ENCODE peak calls at places on chromosomes 5 and 9, in eight cellular contexts. Z is stomach, N is IMR-90, C is lower leg skin, K is ovary, G is transverse colon, J is Peyer's patch, M is heart left ventricle. W is an unnamed sample.

GRCh38 chr5:80206282-80206681 is 49.6 kb downstream of the SERINC5 start:
- DNase-seq in K (no peak), G (no peak), N (peak; percentile 86), J (no peak), Z (no peak), C (no peak), M (no peak), W (no peak)

GRCh38 chr5:34599471-34600117 is 56.5 kb upstream of the RAI14 start:
- DNase-seq in J (no peak), N (no peak), Z (no peak), G (peak; percentile 19), C (no peak), K (no peak), M (no peak), W (no peak)

GRCh38 chr9:77933976-77934375 is 97.6 kb downstream of the GNAQ start:
- DNase-seq in M (no peak), J (no peak), Z (no peak), G (no peak), C (no peak), N (no peak), K (no peak), W (no peak)

GRCh38 chr5:122435738-122436137 is 123.7 kb downstream of the SNCAIP start:
- DNase-seq in N (no peak), Z (no peak), G (no peak), C (no peak), K (no peak), M (no peak), J (no peak), W (no peak)

GRCh38 chr9:110142868-110143866 is 64.8 kb downstream of the C9orf152 start:
- DNase-seq in C (no peak), K (no peak), G (no peak), N (no peak), M (no peak), J (no peak), Z (no peak), W (peak; percentile 39)

GRCh38 chr5:94524841-94525697 is 93.3 kb downstream of the KIAA0825 start:
- DNase-seq in K (no peak), G (no peak), M (no peak), J (no peak), C (no peak), N (peak; percentile 30), Z (no peak), W (peak; percentile 48)

GRCh38 chr9:112443200-112443599 is 43.4 kb upstream of the KIAA1958 start:
- DNase-seq in K (peak; percentile 19), N (peak; percentile 15), Z (no peak), G (no peak), M (no peak), C (no peak), J (no peak), W (peak; percentile 37)

GRCh38 chr5:173321886-173322285 is 6.3 kb downstream of the STC2 start:
- DNase-seq in K (no peak), N (peak; percentile 40), J (no peak), G (no peak), M (no peak), C (no peak), Z (no peak), W (no peak)

GRCh38 chr5:169840405-169840804 is 139.9 kb downstream of the INSYN2B start:
- DNase-seq in K (no peak), M (no peak), G (no peak), J (no peak), Z (no peak), N (no peak), C (no peak), W (no peak)

GRCh38 chr9:385818-386398 is 171.2 kb downstream of the DOCK8 start:
- DNase-seq in G (peak; percentile 51), M (no peak), N (peak; percentile 52), K (peak; percentile 60), Z (peak; percentile 57), C (peak; percentile 33), J (no peak), W (peak; percentile 71)

GRCh38 chr9:107999890-108000289 is 510.3 kb upstream of the KLF4 start:
- DNase-seq in C (no peak), K (no peak), M (no peak), N (no peak), J (no peak), Z (no peak), G (no peak), W (no peak)

GRCh38 chr5:125017796-125018195 is 271.4 kb upstream of the ZNF608 start:
- DNase-seq in C (no peak), J (no peak), K (no peak), Z (no peak), G (no peak), M (no peak), N (no peak), W (no peak)

GRCh38 chr5:159258361-159258760 is 4.7 kb upstream of the UBLCP1 start:
- DNase-seq in Z (no peak), N (no peak), C (no peak), J (no peak), K (no peak), G (no peak), M (no peak), W (no peak)

GRCh38 chr5:159257629-159258283 is 5.3 kb upstream of the UBLCP1 start:
- DNase-seq in N (no peak), J (no peak), K (no peak), Z (no peak), G (no peak), M (no peak), C (no peak), W (no peak)

GRCh38 chr5:159263569-159263905 is 447 bp downstream of the UBLCP1 start:
- DNase-seq in C (no peak), J (no peak), G (no peak), N (no peak), Z (no peak), K (no peak), M (no peak), W (no peak)

GRCh38 chr5:159262472-159262858 is 625 bp upstream of the UBLCP1 start:
- DNase-seq in N (peak; percentile 45), M (no peak), J (no peak), C (no peak), Z (no peak), K (no peak), G (no peak), W (no peak)

GRCh38 chr5:159262859-159263568 is at the start of gene UBLCP1:
- DNase-seq in M (peak; percentile 89), N (peak; percentile 73), G (peak; percentile 85), C (peak; percentile 69), J (peak; percentile 73), Z (peak; percentile 84), K (peak; percentile 79), W (peak; percentile 89)
- TF ChIP-seq POLR2A in M (peak; percentile 50), N (peak; percentile 68), G (peak; percentile 44), C (no peak), J (peak; percentile 36), Z (no peak), K (peak; percentile 62), W (peak; percentile 92)

DNA sequence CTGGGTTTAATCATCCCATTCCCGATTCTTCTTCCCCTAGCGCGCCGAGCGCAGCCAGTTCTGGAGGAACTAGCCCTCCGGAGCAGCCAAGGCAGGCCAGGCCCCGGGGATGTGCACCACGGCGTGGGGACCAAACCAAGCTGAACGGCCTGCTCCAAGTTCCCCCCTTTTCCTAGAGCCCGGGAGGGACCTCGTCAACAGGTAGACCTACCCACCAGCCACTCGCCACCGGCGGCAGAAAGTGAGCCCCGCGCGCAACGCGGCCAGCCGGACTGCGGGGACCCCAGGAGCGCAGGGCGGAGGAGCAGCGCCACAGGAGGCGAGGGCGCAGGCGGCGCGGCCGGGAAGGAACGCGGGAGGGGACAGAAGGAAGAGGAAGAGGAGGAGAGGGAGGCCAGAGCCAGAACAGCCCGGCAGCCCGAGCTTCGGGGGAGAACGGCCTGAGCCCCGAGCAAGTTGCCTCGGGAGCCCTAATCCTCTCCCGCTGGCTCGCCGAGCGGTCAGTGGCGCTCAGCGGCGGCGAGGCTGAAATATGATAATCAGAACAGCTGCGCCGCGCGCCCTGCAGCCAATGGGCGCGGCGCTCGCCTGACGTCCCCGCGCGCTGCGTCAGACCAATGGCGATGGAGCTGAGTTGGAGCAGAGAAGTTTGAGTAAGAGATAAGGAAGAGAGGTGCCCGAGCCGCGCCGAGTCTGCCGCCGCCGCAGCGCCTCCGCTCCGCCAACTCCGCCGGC is at the start of gene ISL1:
- DNase-seq in C (no peak), M (peak; percentile 63), J (no peak), N (peak; percentile 55), K (no peak), G (peak; percentile 63), Z (peak; percentile 94), W (peak; percentile 18)
- TF ChIP-seq POLR2A in C (no peak), M (no peak), J (no peak), N (no peak), K (no peak), G (peak; percentile 55), Z (peak; percentile 97), W (no peak)

GRCh38 chr5:137646761-137647160 is 89.1 kb downstream of the KLHL3 start:
- DNase-seq in Z (no peak), K (no peak), J (no peak), G (no peak), M (no peak), N (no peak), C (no peak), W (no peak)
- TF ChIP-seq POLR2A in Z (no peak), K (no peak), J (no peak), G (no peak), M (no peak), N (no peak), C (no peak), W (no peak)

GRCh38 chr9:129139993-129140396 is 28.8 kb downstream of the PTPA start:
- DNase-seq in N (peak; percentile 100), M (peak; percentile 92), Z (peak; percentile 89), C (peak; percentile 95), G (peak; percentile 87), J (peak; percentile 88), K (peak; percentile 95), W (peak; percentile 65)
- TF ChIP-seq POLR2A in N (peak; percentile 86), M (peak; percentile 50), Z (peak; percentile 24), C (no peak), G (peak; percentile 72), J (peak; percentile 44), K (no peak), W (no peak)

W was measured in erythroblast.